ENCODE peak calls at places on chromosome X, in five cellular contexts. W is HCT116, B is ovary, U is uterus, L is heart left ventricle. G is an unnamed sample.

GRCh38 chrX:115029869-115030564 is 12.6 kb upstream of the IL13RA2 start:
- DNase-seq in W (no peak), B (no peak), U (no peak), L (no peak), G (no peak)

GRCh38 chrX:150032742-150033141 is 94.5 kb upstream of the EOLA2 start:
- DNase-seq in W (no peak), B (no peak), U (no peak), L (no peak), G (no peak)

GRCh38 chrX:30895331-30895730 is 6.3 kb upstream of the TAB3 start:
- DNase-seq in W (no peak), B (no peak), U (no peak), L (no peak), G (no peak)

GRCh38 chrX:27599928-27600327 is 9.8 kb downstream of the DCAF8L2 start:
- DNase-seq in W (no peak), B (no peak), U (no peak), L (no peak), G (no peak)

GRCh38 chrX:30831082-30831481 is 58.0 kb downstream of the TAB3 start:
- DNase-seq in W (no peak), B (no peak), U (no peak), L (no peak), G (no peak)

GRCh38 chrX:47587906-47588735 is 5.9 kb downstream of the TIMP1 start:
- DNase-seq in W (no peak), B (no peak), U (no peak), L (no peak), G (peak)

GRCh38 chrX:115093206-115093605 is 75.8 kb upstream of the IL13RA2 start:
- DNase-seq in W (no peak), B (no peak), U (no peak), L (no peak), G (no peak)

GRCh38 chrX:120450163-120450562 is 18.9 kb downstream of the LAMP2 start:
- DNase-seq in W (no peak), B (no peak), U (no peak), L (no peak), G (no peak)

GRCh38 chrX:25130619-25131018 is 114.9 kb upstream of the ARX start:
- DNase-seq in W (no peak), B (no peak), U (no peak), L (no peak), G (no peak)

GRCh38 chrX:112368371-112368770 is 285.8 kb upstream of the TRPC5 start:
- DNase-seq in W (no peak), B (no peak), U (no peak), L (no peak), G (no peak)

GRCh38 chrX:16946971-16947562 is 609 bp downstream of the REPS2 start:
- DNase-seq in W (no peak), B (peak), U (peak), L (peak), G (peak)

GRCh38 chrX:153411255-153411987 is at the start of gene ZFP92:
- DNase-seq in W (no peak), B (peak), U (peak), L (peak), G (no peak)

GRCh38 chrX:132968282-132968681 is 9.9 kb upstream of the HS6ST2 start:
- DNase-seq in W (no peak), B (no peak), U (no peak), L (no peak), G (no peak)

GRCh38 chrX:107656965-107657364 is 28.7 kb downstream of the PRPS1 start:
- DNase-seq in W (no peak), B (no peak), U (no peak), L (no peak), G (no peak)

GRCh38 chrX:107659768-107660167 is 31.5 kb downstream of the PRPS1 start:
- DNase-seq in W (no peak), B (no peak), U (no peak), L (no peak), G (no peak)

GRCh38 chrX:107659286-107659685 is 31.0 kb downstream of the PRPS1 start:
- DNase-seq in W (no peak), B (no peak), U (no peak), L (no peak), G (no peak)

GRCh38 chrX:107658660-107659059 is 30.4 kb downstream of the PRPS1 start:
- DNase-seq in W (no peak), B (no peak), U (no peak), L (no peak), G (no peak)

DNA sequence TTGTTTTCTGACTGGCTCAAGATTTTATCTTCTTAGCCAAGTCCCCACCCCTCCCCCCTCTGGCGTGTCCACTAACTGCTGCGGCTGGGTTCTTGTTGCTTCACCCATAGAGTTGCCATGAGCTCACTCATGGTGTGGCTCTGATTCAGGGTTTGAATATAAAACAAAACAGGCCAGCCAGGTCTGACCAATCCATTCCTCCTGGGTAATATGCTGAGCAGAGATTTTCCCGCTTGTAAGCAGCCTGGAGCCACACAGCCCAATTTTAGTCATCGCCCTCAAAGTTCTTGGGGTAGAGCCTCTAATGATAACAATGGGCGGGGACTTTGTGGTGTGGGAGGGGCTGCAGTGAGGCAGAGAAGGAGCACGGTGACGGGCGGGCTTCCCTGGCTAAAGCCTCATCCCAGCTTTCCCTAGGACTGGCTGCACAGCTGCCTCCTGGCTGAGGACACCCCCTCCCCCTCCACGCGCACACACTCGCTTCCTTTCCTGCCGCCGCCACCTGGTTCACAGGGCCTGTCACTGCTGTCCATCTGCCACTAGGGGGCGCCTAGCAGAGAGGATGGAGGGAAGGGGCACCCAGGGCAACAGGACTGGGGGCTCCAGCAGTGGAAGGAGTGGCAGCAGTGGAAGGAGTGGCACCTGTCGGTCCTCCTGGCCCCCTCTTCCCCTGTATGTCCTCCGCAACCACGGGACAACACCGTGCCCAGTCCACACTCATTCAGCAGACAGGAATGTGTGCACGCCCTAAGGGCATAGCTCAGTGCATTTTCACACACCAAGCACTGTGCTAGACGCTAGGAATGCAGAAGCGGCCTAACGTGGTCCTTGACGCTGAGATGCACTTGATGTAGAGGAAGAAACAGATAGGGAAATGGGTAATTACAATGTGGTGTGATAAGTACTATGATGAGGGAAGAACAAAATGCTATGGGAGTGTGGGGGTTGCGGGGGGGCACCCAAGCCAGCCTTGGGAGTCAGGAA is 26.8 kb downstream of the PRPS1 start:
- DNase-seq in W (peak), B (peak), U (no peak), L (peak), G (peak)
- TF ChIP-seq POLR2A in W (no peak), B (no peak), U (no peak), L (no peak), G (no peak)

GRCh38 chrX:155069414-155069813 is 1.5 kb downstream of the CMC4 start:
- DNase-seq in W (no peak), B (no peak), U (no peak), L (no peak), G (no peak)
- H3K4me3 ChIP-seq in W (peak), B (peak), U (no peak), L (peak), G (no peak)

GRCh38 chrX:22296871-22297270 is 24.2 kb downstream of the CBLL2 start:
- DNase-seq in W (no peak), B (no peak), U (no peak), L (no peak), G (no peak)

DNA sequence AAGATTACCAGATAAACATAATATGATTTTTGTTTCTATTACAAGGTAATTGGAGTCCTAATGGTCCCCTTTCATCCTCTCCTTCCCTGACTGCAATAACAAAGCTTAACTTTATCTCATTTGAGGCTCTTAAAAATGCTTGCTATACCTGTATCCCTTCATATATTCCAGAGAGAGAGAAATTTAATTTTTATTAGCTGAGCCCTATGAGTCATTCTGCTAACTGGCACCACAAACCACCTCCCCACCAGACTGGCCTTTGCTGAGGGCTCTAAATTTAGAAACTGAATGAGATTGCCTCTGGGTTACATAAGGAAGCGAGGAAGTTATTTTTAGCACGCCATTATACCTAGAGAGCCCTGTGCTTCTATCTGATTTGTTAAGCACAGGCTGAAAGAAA is 27.4 kb downstream of the CBLL2 start:
- DNase-seq in W (peak), B (no peak), U (peak), L (peak), G (no peak)
- TF ChIP-seq CTCF in W (no peak), B (no peak), U (no peak), L (no peak), G (no peak)

GRCh38 chrX:38803609-38804480 is 2.6 kb downstream of the MID1IP1 start:
- DNase-seq in W (peak), B (peak), U (peak), L (peak), G (peak)

GRCh38 chrX:38806875-38807601 is 5.8 kb downstream of the MID1IP1 start:
- DNase-seq in W (no peak), B (no peak), U (no peak), L (no peak), G (no peak)

GRCh38 chrX:38806054-38806389 is 4.8 kb downstream of the MID1IP1 start:
- DNase-seq in W (no peak), B (no peak), U (no peak), L (no peak), G (no peak)

GRCh38 chrX:38804481-38805293 is 3.4 kb downstream of the MID1IP1 start:
- DNase-seq in W (no peak), B (peak), U (peak), L (peak), G (no peak)

DNA sequence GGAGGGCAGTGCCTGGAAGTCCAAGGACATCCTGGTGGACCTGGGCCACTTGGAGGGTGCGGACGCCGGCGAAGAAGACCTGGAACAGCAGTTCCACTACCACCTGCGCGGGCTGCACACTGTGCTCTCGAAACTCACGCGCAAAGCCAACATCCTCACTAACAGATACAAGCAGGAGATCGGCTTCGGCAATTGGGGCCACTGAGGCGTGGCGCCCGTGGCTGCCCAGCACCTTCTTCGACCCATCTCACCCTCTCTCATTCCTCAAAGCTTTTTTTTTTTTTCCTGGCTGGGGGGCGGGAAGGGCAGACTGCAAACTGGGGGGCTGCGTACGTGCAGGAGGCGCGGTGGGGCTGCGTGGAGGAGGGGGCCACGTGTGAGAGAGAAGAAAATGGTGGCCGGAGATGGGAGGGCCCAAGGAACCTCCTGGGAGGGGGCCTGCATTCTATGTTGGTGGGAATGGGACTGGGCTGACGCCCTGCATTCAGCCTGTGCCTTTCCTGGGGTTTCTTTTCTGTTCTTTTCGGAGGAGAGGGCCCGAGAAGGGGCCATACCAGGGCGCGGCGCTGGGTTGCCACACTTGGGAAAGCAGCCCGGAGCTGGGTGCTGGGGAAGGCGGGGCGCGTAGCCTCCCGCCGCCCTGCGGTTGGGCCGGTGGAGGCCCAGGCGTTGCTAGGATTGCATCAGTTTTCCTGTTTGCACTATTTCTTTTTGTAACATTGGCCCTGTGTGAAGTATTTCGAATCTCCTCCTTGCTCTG is 4.2 kb downstream of the MID1IP1 start:
- DNase-seq in W (no peak), B (peak), U (peak), L (peak), G (peak)
- TF ChIP-seq POLR2A in W (no peak), B (peak), U (peak), L (no peak), G (no peak)